ENCODE peak calls at places on chromosome 11, in seven cellular contexts. One of them, this sample, is unnamed.

GRCh38 chr11:126140932-126141291 is 70.5 kb downstream of the RPUSD4 start:
- DNase-seq in H1: no peak
- DNase-seq in psoas muscle: no peak
- DNase-seq in Peyer's patch: peak; percentile 58
- DNase-seq in right lobe of liver: peak; percentile 65
- DNase-seq in thoracic aorta: no peak
- DNase-seq in stomach: peak; percentile 62
- DNase-seq in this sample: peak; percentile 89

GRCh38 chr11:14424096-14424495 is 65.1 kb upstream of the RRAS2 start:
- DNase-seq in H1: no peak
- DNase-seq in psoas muscle: no peak
- DNase-seq in Peyer's patch: no peak
- DNase-seq in right lobe of liver: no peak
- DNase-seq in thoracic aorta: no peak
- DNase-seq in stomach: no peak
- DNase-seq in this sample: no peak

GRCh38 chr11:833849-834311 is 1.1 kb downstream of the CD151 start:
- DNase-seq in H1: no peak
- DNase-seq in psoas muscle: no peak
- DNase-seq in Peyer's patch: no peak
- DNase-seq in right lobe of liver: no peak
- DNase-seq in thoracic aorta: no peak
- DNase-seq in stomach: peak; percentile 43
- DNase-seq in this sample: no peak

GRCh38 chr11:27701262-27702105 is 1.2 kb upstream of the BDNF start:
- DNase-seq in H1: no peak
- DNase-seq in psoas muscle: peak; percentile 16
- DNase-seq in Peyer's patch: no peak
- DNase-seq in right lobe of liver: no peak
- DNase-seq in thoracic aorta: no peak
- DNase-seq in stomach: no peak
- DNase-seq in this sample: peak; percentile 58

GRCh38 chr11:83120328-83120727 is 36.6 kb upstream of the PCF11 start:
- DNase-seq in H1: no peak
- DNase-seq in psoas muscle: no peak
- DNase-seq in Peyer's patch: no peak
- DNase-seq in right lobe of liver: no peak
- DNase-seq in thoracic aorta: no peak
- DNase-seq in stomach: no peak
- DNase-seq in this sample: no peak

GRCh38 chr11:77040401-77040777 is 6.2 kb downstream of the B3GNT6 start:
- DNase-seq in H1: no peak
- DNase-seq in psoas muscle: no peak
- DNase-seq in Peyer's patch: no peak
- DNase-seq in right lobe of liver: no peak
- DNase-seq in thoracic aorta: no peak
- DNase-seq in stomach: no peak
- DNase-seq in this sample: no peak

GRCh38 chr11:105244157-105244820 is 104.7 kb upstream of the CARD18 start:
- DNase-seq in H1: no peak
- DNase-seq in psoas muscle: no peak
- DNase-seq in Peyer's patch: no peak
- DNase-seq in right lobe of liver: no peak
- DNase-seq in thoracic aorta: peak; percentile 5
- DNase-seq in stomach: no peak
- DNase-seq in this sample: no peak

GRCh38 chr11:297666-298405 is 1.5 kb downstream of the IFITM5 start:
- DNase-seq in H1: no peak
- DNase-seq in psoas muscle: peak; percentile 23
- DNase-seq in Peyer's patch: peak; percentile 74
- DNase-seq in right lobe of liver: peak; percentile 50
- DNase-seq in thoracic aorta: no peak
- DNase-seq in stomach: no peak
- DNase-seq in this sample: no peak

GRCh38 chr11:116928845-116929244 is 91.4 kb upstream of the APOA1 start:
- DNase-seq in H1: no peak
- DNase-seq in psoas muscle: no peak
- DNase-seq in Peyer's patch: no peak
- DNase-seq in right lobe of liver: no peak
- DNase-seq in thoracic aorta: no peak
- DNase-seq in stomach: no peak
- DNase-seq in this sample: no peak

GRCh38 chr11:36594316-36594989 is at the start of gene IFTAP:
- DNase-seq in H1: peak; percentile 82
- DNase-seq in psoas muscle: peak; percentile 31
- DNase-seq in Peyer's patch: peak; percentile 61
- DNase-seq in right lobe of liver: peak; percentile 67
- DNase-seq in thoracic aorta: peak; percentile 8
- DNase-seq in stomach: peak; percentile 42
- DNase-seq in this sample: peak; percentile 77

GRCh38 chr11:32469791-32470190 is 34.5 kb upstream of the WT1 start:
- DNase-seq in H1: no peak
- DNase-seq in psoas muscle: no peak
- DNase-seq in Peyer's patch: no peak
- DNase-seq in right lobe of liver: no peak
- DNase-seq in thoracic aorta: no peak
- DNase-seq in stomach: no peak
- DNase-seq in this sample: no peak

GRCh38 chr11:102357116-102357515 is 10.1 kb downstream of the BIRC2 start:
- DNase-seq in H1: no peak
- DNase-seq in psoas muscle: no peak
- DNase-seq in Peyer's patch: no peak
- DNase-seq in right lobe of liver: no peak
- DNase-seq in thoracic aorta: no peak
- DNase-seq in stomach: no peak
- DNase-seq in this sample: no peak
- H3K9me3 ChIP-seq in H1: no peaks in the 10 kb centered on the region
- H3K9me3 ChIP-seq in psoas muscle: peaks cover 17% of the 10 kb centered on the region
- H3K9me3 ChIP-seq in Peyer's patch: no peaks in the 10 kb centered on the region
- H3K9me3 ChIP-seq in right lobe of liver: no peaks in the 10 kb centered on the region
- H3K9me3 ChIP-seq in thoracic aorta: no peaks in the 10 kb centered on the region
- H3K9me3 ChIP-seq in stomach: no peaks in the 10 kb centered on the region
- H3K9me3 ChIP-seq in this sample: no peaks in the 10 kb centered on the region

GRCh38 chr11:95507794-95508193 is 276.8 kb upstream of the SESN3 start:
- DNase-seq in H1: no peak
- DNase-seq in psoas muscle: no peak
- DNase-seq in Peyer's patch: no peak
- DNase-seq in right lobe of liver: no peak
- DNase-seq in thoracic aorta: no peak
- DNase-seq in stomach: no peak
- DNase-seq in this sample: no peak
- H3K4me3 ChIP-seq in H1: no peak overlapping the region
- H3K4me3 ChIP-seq in psoas muscle: no peak overlapping the region
- H3K4me3 ChIP-seq in Peyer's patch: no peak overlapping the region
- H3K4me3 ChIP-seq in right lobe of liver: no peak overlapping the region
- H3K4me3 ChIP-seq in thoracic aorta: no peak overlapping the region
- H3K4me3 ChIP-seq in stomach: no peak overlapping the region
- H3K4me3 ChIP-seq in this sample: no peak overlapping the region

GRCh38 chr11:69605737-69606526 is 35.0 kb upstream of the CCND1 start:
- DNase-seq in H1: peak; percentile 32
- DNase-seq in psoas muscle: no peak
- DNase-seq in Peyer's patch: no peak
- DNase-seq in right lobe of liver: no peak
- DNase-seq in thoracic aorta: no peak
- DNase-seq in stomach: no peak
- DNase-seq in this sample: no peak
- TF ChIP-seq CTCF in H1: no peak
- TF ChIP-seq CTCF in psoas muscle: no peak
- TF ChIP-seq CTCF in Peyer's patch: no peak
- TF ChIP-seq CTCF in right lobe of liver: no peak
- TF ChIP-seq CTCF in thoracic aorta: no peak
- TF ChIP-seq CTCF in stomach: no peak
- TF ChIP-seq CTCF in this sample: no peak

GRCh38 chr11:43779306-43779705 is 98.8 kb downstream of the HSD17B12 start:
- DNase-seq in H1: no peak
- DNase-seq in psoas muscle: no peak
- DNase-seq in Peyer's patch: no peak
- DNase-seq in right lobe of liver: no peak
- DNase-seq in thoracic aorta: no peak
- DNase-seq in stomach: no peak
- DNase-seq in this sample: no peak
- H3K9me3 ChIP-seq in H1: peaks cover 3% of the 10 kb centered on the region
- H3K9me3 ChIP-seq in psoas muscle: no peaks in the 10 kb centered on the region
- H3K9me3 ChIP-seq in Peyer's patch: no peaks in the 10 kb centered on the region
- H3K9me3 ChIP-seq in right lobe of liver: no peaks in the 10 kb centered on the region
- H3K9me3 ChIP-seq in thoracic aorta: peaks cover 4% of the 10 kb centered on the region
- H3K9me3 ChIP-seq in stomach: peaks cover 8% of the 10 kb centered on the region
- H3K9me3 ChIP-seq in this sample: no peaks in the 10 kb centered on the region

DNA sequence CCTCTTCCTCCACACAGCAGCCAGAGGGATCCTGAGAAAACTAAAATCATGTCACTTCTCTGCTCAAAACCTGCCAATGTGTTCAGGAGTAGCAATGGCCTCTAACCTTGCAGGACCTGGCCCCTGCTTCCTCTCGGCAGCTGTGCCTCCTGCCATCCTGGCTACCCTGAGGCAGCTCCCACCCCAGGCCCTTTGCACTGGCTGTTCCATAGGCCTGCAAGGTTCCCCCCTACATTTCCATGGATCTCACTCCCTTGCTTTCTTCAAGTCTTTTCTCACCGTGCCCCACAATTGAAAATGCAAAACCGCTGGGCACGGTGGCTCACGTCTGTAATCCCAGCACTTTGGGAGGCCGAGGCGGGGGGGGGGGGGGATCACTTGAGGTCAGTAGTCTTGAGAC is 2.1 kb upstream of the STIP1 start:
- DNase-seq in H1: no peak
- DNase-seq in psoas muscle: no peak
- DNase-seq in Peyer's patch: no peak
- DNase-seq in right lobe of liver: no peak
- DNase-seq in thoracic aorta: no peak
- DNase-seq in stomach: no peak
- DNase-seq in this sample: no peak
- H3K4me3 ChIP-seq in H1: no peak overlapping the region
- H3K4me3 ChIP-seq in psoas muscle: no peak overlapping the region
- H3K4me3 ChIP-seq in Peyer's patch: no peak overlapping the region
- H3K4me3 ChIP-seq in right lobe of liver: no peak overlapping the region
- H3K4me3 ChIP-seq in thoracic aorta: no peak overlapping the region
- H3K4me3 ChIP-seq in stomach: no peak overlapping the region
- H3K4me3 ChIP-seq in this sample: no peak overlapping the region

This sample was measured in thyroid gland.